ENCODE peak calls at places on chromosomes 2 and 18, in four cellular contexts. One of them, this sample, is unnamed.
A peak's percentile ranks its signal among the peaks of the same experiment; 100 is the strongest.

GRCh38 chr2:144424559-144425240 is 95.2 kb downstream of the ZEB2 start:
- DNase-seq in NCI-H1105 treated with DMSO at 0.1 percent for 48 hours: no peak
- DNase-seq in AG04450: no peak
- DNase-seq in M059J: no peak
- DNase-seq in this sample: no peak

GRCh38 chr2:122078451-122078850 is 323.0 kb downstream of the TSN start:
- DNase-seq in NCI-H1105 treated with DMSO at 0.1 percent for 48 hours: no peak
- DNase-seq in AG04450: no peak
- DNase-seq in M059J: no peak
- DNase-seq in this sample: no peak

GRCh38 chr2:127107622-127107999 is 657 bp upstream of the BIN1 start:
- DNase-seq in NCI-H1105 treated with DMSO at 0.1 percent for 48 hours: peak; percentile 30
- DNase-seq in AG04450: no peak
- DNase-seq in M059J: no peak
- DNase-seq in this sample: no peak

GRCh38 chr18:59579509-59579908 is 117.7 kb downstream of the CCBE1 start:
- DNase-seq in NCI-H1105 treated with DMSO at 0.1 percent for 48 hours: no peak
- DNase-seq in AG04450: no peak
- DNase-seq in M059J: no peak
- DNase-seq in this sample: no peak

GRCh38 chr18:59395226-59396175 is 36.4 kb upstream of the LMAN1 start:
- DNase-seq in NCI-H1105 treated with DMSO at 0.1 percent for 48 hours: no peak
- DNase-seq in AG04450: no peak
- DNase-seq in M059J: no peak
- DNase-seq in this sample: no peak

GRCh38 chr18:30280861-30281470 is 761.6 kb downstream of the DSC3 start:
- DNase-seq in NCI-H1105 treated with DMSO at 0.1 percent for 48 hours: peak; percentile 50
- DNase-seq in AG04450: peak; percentile 1
- DNase-seq in M059J: peak; percentile 58
- DNase-seq in this sample: peak; percentile 8

GRCh38 chr2:206004004-206004693 is 81.8 kb downstream of the INO80D start:
- DNase-seq in NCI-H1105 treated with DMSO at 0.1 percent for 48 hours: no peak
- DNase-seq in AG04450: no peak
- DNase-seq in M059J: peak; percentile 39
- DNase-seq in this sample: no peak

GRCh38 chr2:85741811-85742507 is 11.8 kb upstream of the ATOH8 start:
- DNase-seq in NCI-H1105 treated with DMSO at 0.1 percent for 48 hours: peak; percentile 84
- DNase-seq in AG04450: peak; percentile 89
- DNase-seq in M059J: peak; percentile 93
- DNase-seq in this sample: peak; percentile 76

This sample was measured in fibroblast of the conjunctiva.